ENCODE peak calls at places on chromosomes 12 and 14, in four cellular contexts. S is K562, L is HepG2, D is H1. W is an unnamed sample.

GRCh38 chr12:62900686-62901272 is 34.2 kb downstream of the PPM1H start:
- DNase-seq in S (no peak), L (peak), D (no peak), W (no peak)

GRCh38 chr14:42490536-42490935 is 883.9 kb downstream of the LRFN5 start:
- DNase-seq in S (no peak), L (no peak), D (no peak), W (no peak)

GRCh38 chr14:61041704-61042103 is 60.7 kb downstream of the SLC38A6 start:
- DNase-seq in S (no peak), L (no peak), D (no peak), W (no peak)

GRCh38 chr14:65128096-65128495 is 25.8 kb upstream of the MAX start:
- DNase-seq in S (no peak), L (no peak), D (no peak), W (no peak)

GRCh38 chr14:95504135-95505029 is 12.1 kb downstream of the SYNE3 start:
- DNase-seq in S (no peak), L (no peak), D (no peak), W (no peak)

GRCh38 chr12:14443531-14443930 is 78.0 kb downstream of the ATF7IP start:
- DNase-seq in S (no peak), L (no peak), D (no peak), W (no peak)

GRCh38 chr12:124396544-124397398 is 101.9 kb downstream of the RFLNA start:
- DNase-seq in S (peak), L (no peak), D (no peak), W (peak)

GRCh38 chr12:58871557-58871956 is 48.7 kb downstream of the LRIG3 start:
- DNase-seq in S (no peak), L (no peak), D (no peak), W (no peak)

GRCh38 chr12:10717410-10717809 is 5.7 kb downstream of the YBX3 start:
- DNase-seq in S (no peak), L (no peak), D (no peak), W (no peak)

GRCh38 chr12:57213068-57213715 is 3.4 kb upstream of the NXPH4 start:
- DNase-seq in S (peak), L (peak), D (peak), W (peak)

GRCh38 chr14:62431496-62431895 is 613.8 kb downstream of the KCNH5 start:
- DNase-seq in S (no peak), L (no peak), D (no peak), W (no peak)

GRCh38 chr12:85796001-85796400 is 40.2 kb downstream of the RASSF9 start:
- DNase-seq in S (no peak), L (no peak), D (no peak), W (no peak)

GRCh38 chr12:11727133-11727664 is 77.7 kb downstream of the ETV6 start:
- DNase-seq in S (no peak), L (peak), D (no peak), W (no peak)

GRCh38 chr12:128857173-128857770 is 4.0 kb downstream of the GLT1D1 start:
- DNase-seq in S (no peak), L (no peak), D (no peak), W (no peak)

GRCh38 chr12:113259499-113259953 is 38.3 kb downstream of the TPCN1 start:
- DNase-seq in S (peak), L (peak), D (no peak), W (no peak)

GRCh38 chr14:81669308-81669707 is 135.7 kb upstream of the SEL1L start:
- DNase-seq in S (no peak), L (no peak), D (no peak), W (no peak)

GRCh38 chr14:78088941-78089340 is 81.2 kb upstream of the NRXN3 start:
- DNase-seq in S (no peak), L (no peak), D (no peak), W (no peak)

GRCh38 chr12:68270358-68270757 is 17.0 kb upstream of the IL22 start:
- DNase-seq in S (no peak), L (no peak), D (no peak), W (no peak)

GRCh38 chr12:101634724-101635123 is 40.0 kb downstream of the MYBPC1 start:
- DNase-seq in S (no peak), L (no peak), D (no peak), W (no peak)

GRCh38 chr12:62292761-62293446 is 32.7 kb downstream of the USP15 start:
- DNase-seq in S (no peak), L (no peak), D (no peak), W (no peak)

DNA sequence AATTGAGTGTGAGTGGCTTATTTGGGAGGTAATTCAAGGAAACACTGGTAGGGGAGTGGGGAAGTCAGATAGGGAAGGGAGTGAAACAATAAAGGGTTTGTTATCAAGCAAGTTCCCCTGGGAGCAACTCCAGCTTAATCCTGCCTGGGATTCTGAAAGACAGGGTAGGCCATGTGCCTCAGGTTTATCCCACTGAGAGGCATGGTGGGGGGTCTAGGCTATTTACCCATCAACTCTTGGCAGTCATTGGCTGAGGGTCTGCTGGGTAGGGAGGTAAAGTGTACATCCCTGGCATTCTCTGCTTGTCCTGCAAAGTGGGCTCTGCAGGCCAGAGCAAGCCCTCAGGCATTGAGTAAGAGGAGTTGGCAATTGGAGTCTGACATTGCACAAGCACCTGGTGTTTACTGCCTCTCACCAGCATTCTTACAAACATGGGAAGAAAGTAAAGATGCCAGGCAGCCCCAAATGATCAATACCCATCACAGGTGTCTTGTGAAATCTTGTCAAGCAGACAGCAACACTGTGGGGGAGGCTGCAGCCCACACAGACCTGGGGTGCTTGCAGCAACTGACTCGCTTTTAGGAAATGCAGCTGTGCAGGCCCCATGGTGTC is 169.3 kb downstream of the KTN1 start:
- DNase-seq in S (no peak), L (no peak), D (no peak), W (peak)
- TF ChIP-seq JUN in S (no peak), L (no peak), D (no peak), W (no peak)

GRCh38 chr14:100223332-100224171 is 15.4 kb upstream of the YY1 start:
- DNase-seq in S (no peak), L (peak), D (no peak), W (no peak)

GRCh38 chr14:100224229-100224628 is 14.7 kb upstream of the YY1 start:
- DNase-seq in S (no peak), L (no peak), D (no peak), W (no peak)

GRCh38 chr14:100225169-100225568 is 13.8 kb upstream of the YY1 start:
- DNase-seq in S (no peak), L (no peak), D (no peak), W (no peak)

GRCh38 chr14:100221419-100222218 is 17.3 kb upstream of the YY1 start:
- DNase-seq in S (peak), L (peak), D (peak), W (no peak)

GRCh38 chr14:100222219-100223093 is 16.5 kb upstream of the YY1 start:
- DNase-seq in S (no peak), L (no peak), D (no peak), W (no peak)
- TF ChIP-seq HDAC2 in S (no peak), L (no peak), D (no peak), W (no peak)

GRCh38 chr12:46786774-46787173 is 39.0 kb downstream of the SLC38A4 start:
- DNase-seq in S (no peak), L (no peak), D (no peak), W (no peak)
- TF ChIP-seq JUN in S (no peak), L (no peak), D (no peak), W (no peak)

DNA sequence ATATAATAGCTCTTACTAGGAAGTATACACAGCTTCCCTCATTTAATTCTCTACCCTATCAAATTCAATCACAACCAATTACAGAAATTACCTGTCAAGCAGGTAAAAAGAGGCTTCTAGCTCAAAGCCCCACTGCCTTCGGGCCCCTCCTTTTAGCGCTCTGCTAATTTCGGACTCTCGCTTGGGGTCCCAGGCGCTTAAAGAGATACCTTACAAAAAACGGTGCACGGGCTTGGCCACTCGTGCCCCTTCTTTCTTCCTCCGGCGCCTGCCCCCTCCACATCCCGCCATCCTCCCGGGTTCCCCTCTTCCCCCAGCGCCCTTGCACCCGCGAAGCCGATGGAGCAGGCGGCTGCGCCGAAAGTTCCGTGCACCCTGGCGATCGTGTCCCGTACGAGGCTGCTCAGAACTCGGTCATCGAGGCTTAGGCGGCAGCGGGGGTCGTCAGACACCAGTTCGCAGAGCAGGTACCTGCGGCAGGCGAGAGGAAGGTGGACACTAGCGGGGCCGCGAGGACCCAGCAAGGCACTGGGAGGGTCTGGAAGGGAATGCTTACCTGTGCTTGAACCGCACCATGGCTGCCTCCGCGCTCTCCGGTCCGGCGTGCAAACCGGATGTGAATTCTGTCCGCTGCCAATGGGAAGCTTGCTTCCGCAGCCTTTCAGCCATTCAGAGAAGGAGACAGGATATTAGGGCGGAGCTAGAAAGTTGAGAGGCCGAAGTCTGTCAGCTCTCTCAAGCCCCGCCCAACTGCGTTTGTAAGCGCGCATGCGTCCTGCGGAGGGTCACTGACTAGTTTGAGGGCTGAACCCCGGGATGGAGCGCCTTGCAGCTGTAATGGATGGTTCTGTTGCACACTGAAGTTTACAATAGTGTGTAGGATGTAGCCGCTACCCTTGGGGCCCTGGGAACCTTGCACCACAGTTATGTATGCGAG is at the start of gene POP5:
- DNase-seq in S (peak), L (peak), D (peak), W (peak)
- TF ChIP-seq HDAC2 in S (no peak), L (peak), D (no peak), W (no peak)

GRCh38 chr12:97026901-97027300 is 119.8 kb downstream of the NEDD1 start:
- DNase-seq in S (no peak), L (no peak), D (no peak), W (no peak)
- TF ChIP-seq JUN in S (no peak), L (no peak), D (no peak), W (no peak)

GRCh38 chr12:130031041-130031440 is 127.2 kb upstream of the TMEM132D start:
- DNase-seq in S (no peak), L (no peak), D (no peak), W (no peak)

GRCh38 chr12:130027798-130028197 is 124.0 kb upstream of the TMEM132D start:
- DNase-seq in S (no peak), L (no peak), D (no peak), W (no peak)

GRCh38 chr12:130029151-130029550 is 125.3 kb upstream of the TMEM132D start:
- DNase-seq in S (no peak), L (no peak), D (no peak), W (no peak)

GRCh38 chr12:130031571-130032189 is 127.9 kb upstream of the TMEM132D start:
- DNase-seq in S (peak), L (peak), D (peak), W (peak)

GRCh38 chr12:130026608-130027176 is 122.9 kb upstream of the TMEM132D start:
- DNase-seq in S (peak), L (peak), D (peak), W (peak)
- TF ChIP-seq HDAC2 in S (no peak), L (no peak), D (no peak), W (no peak)

GRCh38 chr12:46669720-46670119 is 156.1 kb downstream of the SLC38A4 start:
- DNase-seq in S (no peak), L (no peak), D (peak), W (no peak)
- TF ChIP-seq JUN in S (no peak), L (no peak), D (no peak), W (no peak)

GRCh38 chr14:38964630-38965029 is 138.4 kb downstream of the SEC23A start:
- DNase-seq in S (no peak), L (peak), D (no peak), W (peak)
- TF ChIP-seq HDAC2 in S (no peak), L (peak), D (no peak), W (no peak)

GRCh38 chr12:19223695-19224094 is 94.2 kb downstream of the PLEKHA5 start:
- DNase-seq in S (no peak), L (no peak), D (no peak), W (no peak)

GRCh38 chr12:19222566-19222965 is 93.0 kb downstream of the PLEKHA5 start:
- DNase-seq in S (no peak), L (no peak), D (no peak), W (no peak)

GRCh38 chr12:19220205-19220604 is 90.7 kb downstream of the PLEKHA5 start:
- DNase-seq in S (peak), L (no peak), D (no peak), W (peak)

GRCh38 chr12:19223018-19223417 is 93.5 kb downstream of the PLEKHA5 start:
- DNase-seq in S (peak), L (no peak), D (no peak), W (peak)

GRCh38 chr12:19220861-19221466 is 91.4 kb downstream of the PLEKHA5 start:
- DNase-seq in S (no peak), L (no peak), D (no peak), W (no peak)
- TF ChIP-seq JUN in S (no peak), L (no peak), D (no peak), W (no peak)

GRCh38 chr12:78181544-78182162 is 351.0 kb downstream of the NAV3 start:
- DNase-seq in S (no peak), L (peak), D (no peak), W (peak)
- TF ChIP-seq HDAC2 in S (no peak), L (no peak), D (no peak), W (no peak)